ENCODE peak calls at places on chromosome 14, in five cellular contexts. One of them, this sample, is unnamed. For H3K27me3 and H3K36me3, the result is how much of the 10 kb centered on the place peaks cover.

GRCh38 chr14:94998702-94999101 is 158.6 kb downstream of the DICER1 start:
- DNase-seq in adipocyte: no peak
- DNase-seq in IMR-90: no peak
- DNase-seq in sigmoid colon: no peak
- DNase-seq in H1: no peak
- DNase-seq in this sample: peak

GRCh38 chr14:71555654-71556559 is 376.3 kb upstream of the RGS6 start:
- DNase-seq in adipocyte: no peak
- DNase-seq in H1: no peak
- DNase-seq in IMR-90: peak
- DNase-seq in sigmoid colon: no peak
- DNase-seq in this sample: no peak

GRCh38 chr14:67413806-67414769 is 2.1 kb upstream of the PLEK2 start:
- DNase-seq in adipocyte: peak
- DNase-seq in sigmoid colon: peak
- DNase-seq in IMR-90: peak
- DNase-seq in H1: no peak
- DNase-seq in this sample: no peak

GRCh38 chr14:99603471-99603933 is 505 bp downstream of the CCDC85C start:
- DNase-seq in adipocyte: peak
- DNase-seq in sigmoid colon: no peak
- DNase-seq in IMR-90: peak
- DNase-seq in H1: peak
- DNase-seq in this sample: peak

GRCh38 chr14:55399912-55400311 is 11.7 kb downstream of the ATG14 start:
- DNase-seq in IMR-90: peak
- DNase-seq in adipocyte: no peak
- DNase-seq in H1: no peak
- DNase-seq in sigmoid colon: no peak
- DNase-seq in this sample: no peak

GRCh38 chr14:29227631-29228030 is 461.0 kb downstream of the FOXG1 start:
- DNase-seq in sigmoid colon: no peak
- DNase-seq in H1: no peak
- DNase-seq in IMR-90: peak
- DNase-seq in adipocyte: peak
- DNase-seq in this sample: no peak

GRCh38 chr14:102819176-102819628 is 42.0 kb downstream of the TRAF3 start:
- DNase-seq in adipocyte: no peak
- DNase-seq in IMR-90: no peak
- DNase-seq in H1: no peak
- DNase-seq in sigmoid colon: no peak
- DNase-seq in this sample: no peak

GRCh38 chr14:46574236-46574970 is 77.2 kb downstream of the RPL10L start:
- DNase-seq in adipocyte: no peak
- DNase-seq in sigmoid colon: no peak
- DNase-seq in H1: no peak
- DNase-seq in IMR-90: no peak
- DNase-seq in this sample: no peak

GRCh38 chr14:64632056-64632455 is 72.2 kb upstream of the PLEKHG3 start:
- DNase-seq in adipocyte: no peak
- DNase-seq in sigmoid colon: peak
- DNase-seq in H1: no peak
- DNase-seq in IMR-90: no peak
- DNase-seq in this sample: no peak

GRCh38 chr14:70955543-70956480 is 48.6 kb downstream of the PCNX1 start:
- DNase-seq in adipocyte: peak
- DNase-seq in H1: no peak
- DNase-seq in IMR-90: peak
- DNase-seq in sigmoid colon: no peak
- DNase-seq in this sample: no peak

GRCh38 chr14:64520699-64521098 is 16.1 kb downstream of the ZBTB1 start:
- DNase-seq in sigmoid colon: no peak
- DNase-seq in IMR-90: no peak
- DNase-seq in adipocyte: no peak
- DNase-seq in H1: no peak
- DNase-seq in this sample: no peak

GRCh38 chr14:70995671-70996070 is 88.4 kb downstream of the PCNX1 start:
- DNase-seq in IMR-90: peak
- DNase-seq in adipocyte: no peak
- DNase-seq in sigmoid colon: no peak
- DNase-seq in H1: no peak
- DNase-seq in this sample: peak

GRCh38 chr14:104343690-104344640 is 205.6 kb downstream of the KIF26A start:
- DNase-seq in adipocyte: no peak
- DNase-seq in IMR-90: no peak
- DNase-seq in sigmoid colon: peak
- DNase-seq in H1: peak
- DNase-seq in this sample: peak

GRCh38 chr14:25756880-25757279 is 706.9 kb upstream of the STXBP6 start:
- DNase-seq in IMR-90: no peak
- DNase-seq in adipocyte: no peak
- DNase-seq in H1: no peak
- DNase-seq in sigmoid colon: no peak
- DNase-seq in this sample: peak

GRCh38 chr14:97164014-97164413 is 366.8 kb downstream of the VRK1 start:
- DNase-seq in sigmoid colon: no peak
- DNase-seq in H1: no peak
- DNase-seq in IMR-90: no peak
- DNase-seq in adipocyte: no peak
- DNase-seq in this sample: no peak

GRCh38 chr14:79467837-79468236 is 743.5 kb downstream of the DIO2 start:
- DNase-seq in H1: no peak
- DNase-seq in adipocyte: no peak
- DNase-seq in IMR-90: no peak
- DNase-seq in sigmoid colon: no peak
- DNase-seq in this sample: no peak

GRCh38 chr14:79424462-79424861 is 786.8 kb downstream of the DIO2 start:
- DNase-seq in IMR-90: peak
- DNase-seq in H1: no peak
- DNase-seq in sigmoid colon: no peak
- DNase-seq in adipocyte: peak
- DNase-seq in this sample: no peak

GRCh38 chr14:83556065-83556464 is 1973.9 kb upstream of the FLRT2 start:
- DNase-seq in adipocyte: peak
- DNase-seq in H1: no peak
- DNase-seq in sigmoid colon: no peak
- DNase-seq in IMR-90: peak
- DNase-seq in this sample: no peak

GRCh38 chr14:92680781-92681650 is 67.4 kb downstream of the LGMN start:
- DNase-seq in H1: peak
- DNase-seq in IMR-90: peak
- DNase-seq in adipocyte: peak
- DNase-seq in sigmoid colon: peak
- DNase-seq in this sample: peak

GRCh38 chr14:24407608-24408325 is 9.0 kb downstream of the NYNRIN start:
- DNase-seq in sigmoid colon: peak
- DNase-seq in IMR-90: no peak
- DNase-seq in H1: no peak
- DNase-seq in adipocyte: no peak
- DNase-seq in this sample: peak

GRCh38 chr14:36028218-36028617 is 148.3 kb downstream of the PTCSC3 start:
- DNase-seq in H1: no peak
- DNase-seq in adipocyte: no peak
- DNase-seq in IMR-90: no peak
- DNase-seq in sigmoid colon: no peak
- DNase-seq in this sample: peak

GRCh38 chr14:96581026-96581425 is 78.8 kb downstream of the PAPOLA start:
- DNase-seq in H1: no peak
- DNase-seq in adipocyte: no peak
- DNase-seq in IMR-90: no peak
- DNase-seq in sigmoid colon: no peak
- DNase-seq in this sample: no peak

GRCh38 chr14:77580964-77581505 is 35.4 kb downstream of the SPTLC2 start:
- DNase-seq in H1: no peak
- DNase-seq in adipocyte: peak
- DNase-seq in IMR-90: peak
- DNase-seq in sigmoid colon: no peak
- DNase-seq in this sample: no peak

GRCh38 chr14:103712633-103713247 is 2.5 kb downstream of the XRCC3 start:
- DNase-seq in adipocyte: no peak
- DNase-seq in IMR-90: no peak
- DNase-seq in H1: no peak
- DNase-seq in sigmoid colon: no peak
- DNase-seq in this sample: no peak

GRCh38 chr14:100065942-100066574 is 836 bp downstream of the EVL start:
- DNase-seq in IMR-90: no peak
- DNase-seq in adipocyte: no peak
- DNase-seq in sigmoid colon: no peak
- DNase-seq in H1: no peak
- DNase-seq in this sample: no peak

GRCh38 chr14:60381909-60382308 is 104.0 kb downstream of the C14orf39 start:
- DNase-seq in adipocyte: no peak
- DNase-seq in IMR-90: no peak
- DNase-seq in sigmoid colon: no peak
- DNase-seq in H1: no peak
- DNase-seq in this sample: no peak

GRCh38 chr14:56087824-56088571 is 30.2 kb upstream of the PELI2 start:
- DNase-seq in H1: no peak
- DNase-seq in adipocyte: no peak
- DNase-seq in sigmoid colon: peak
- DNase-seq in IMR-90: no peak
- DNase-seq in this sample: no peak

GRCh38 chr14:35292770-35293561 is 784 bp downstream of the PSMA6 start:
- DNase-seq in H1: no peak
- DNase-seq in IMR-90: peak
- DNase-seq in adipocyte: no peak
- DNase-seq in sigmoid colon: no peak
- DNase-seq in this sample: no peak

GRCh38 chr14:26199599-26200370 is 398.0 kb downstream of the NOVA1 start:
- DNase-seq in sigmoid colon: no peak
- DNase-seq in adipocyte: no peak
- DNase-seq in IMR-90: no peak
- DNase-seq in H1: no peak
- DNase-seq in this sample: no peak

GRCh38 chr14:31154956-31155355 is 52.6 kb downstream of the HECTD1 start:
- DNase-seq in IMR-90: no peak
- DNase-seq in sigmoid colon: no peak
- DNase-seq in H1: no peak
- DNase-seq in adipocyte: peak
- DNase-seq in this sample: no peak

DNA sequence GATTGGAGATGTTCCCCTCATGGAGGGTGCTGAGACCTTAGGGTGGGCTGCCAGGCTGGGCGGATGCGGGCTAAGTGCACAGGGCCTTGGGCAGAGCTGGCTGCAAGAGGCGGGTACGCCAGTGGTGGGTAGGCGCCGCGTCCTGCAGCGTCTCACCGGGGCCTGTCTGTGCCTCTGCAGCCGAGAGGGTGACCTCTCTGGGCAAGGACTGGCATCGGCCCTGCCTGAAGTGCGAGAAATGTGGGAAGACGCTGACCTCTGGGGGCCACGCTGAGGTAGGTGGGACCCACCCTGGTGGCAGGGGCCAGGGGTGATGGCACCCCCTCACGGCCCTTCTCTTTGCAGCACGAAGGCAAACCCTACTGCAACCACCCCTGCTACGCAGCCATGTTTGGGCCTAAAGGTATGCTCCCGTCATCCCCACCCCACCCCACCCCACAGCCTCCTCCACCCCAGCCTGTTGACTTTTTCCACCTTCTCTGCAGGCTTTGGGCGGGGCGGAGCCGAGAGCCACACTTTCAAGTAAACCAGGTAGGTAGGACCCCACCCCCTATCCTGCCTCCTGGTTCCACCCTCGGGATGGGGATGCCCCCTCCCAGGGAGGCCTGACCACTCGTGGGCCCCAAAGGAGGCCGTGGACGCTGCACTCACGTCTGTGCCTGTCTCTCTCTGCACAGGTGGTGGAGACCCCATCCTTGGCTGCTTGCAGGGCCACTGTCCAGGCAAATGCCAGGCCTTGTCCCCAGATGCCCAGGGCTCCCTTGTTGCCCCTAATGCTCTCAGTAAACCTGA is 1.5 kb downstream of the CRIP1 start:
- DNase-seq in adipocyte: no peak
- DNase-seq in sigmoid colon: no peak
- DNase-seq in H1: no peak
- DNase-seq in IMR-90: no peak
- DNase-seq in this sample: no peak
- H3K4me3 ChIP-seq in adipocyte: no peak
- H3K4me3 ChIP-seq in sigmoid colon: peak
- H3K4me3 ChIP-seq in H1: no peak
- H3K4me3 ChIP-seq in IMR-90: no peak
- H3K4me3 ChIP-seq in this sample: no peak

GRCh38 chr14:69485261-69485660 is 733 bp downstream of the PLEKHD1 start:
- DNase-seq in sigmoid colon: no peak
- DNase-seq in adipocyte: no peak
- DNase-seq in H1: no peak
- DNase-seq in IMR-90: no peak
- DNase-seq in this sample: no peak

GRCh38 chr14:69484444-69485113 is at the start of gene PLEKHD1:
- DNase-seq in adipocyte: no peak
- DNase-seq in IMR-90: no peak
- DNase-seq in H1: peak
- DNase-seq in sigmoid colon: no peak
- DNase-seq in this sample: peak

GRCh38 chr14:69483765-69484443 is 624 bp upstream of the PLEKHD1 start:
- DNase-seq in sigmoid colon: no peak
- DNase-seq in adipocyte: peak
- DNase-seq in H1: no peak
- DNase-seq in IMR-90: peak
- DNase-seq in this sample: peak

GRCh38 chr14:69487226-69487625 is 2.7 kb downstream of the PLEKHD1 start:
- DNase-seq in sigmoid colon: no peak
- DNase-seq in IMR-90: no peak
- DNase-seq in H1: no peak
- DNase-seq in adipocyte: no peak
- DNase-seq in this sample: no peak

GRCh38 chr14:69485701-69486100 is 1.2 kb downstream of the PLEKHD1 start:
- DNase-seq in IMR-90: no peak
- DNase-seq in sigmoid colon: no peak
- DNase-seq in H1: no peak
- DNase-seq in adipocyte: no peak
- DNase-seq in this sample: no peak
- H3K27me3 ChIP-seq in IMR-90: half or more
- H3K27me3 ChIP-seq in sigmoid colon: under half
- H3K27me3 ChIP-seq in H1: under half
- H3K27me3 ChIP-seq in adipocyte: half or more
- H3K27me3 ChIP-seq in this sample: under half

DNA sequence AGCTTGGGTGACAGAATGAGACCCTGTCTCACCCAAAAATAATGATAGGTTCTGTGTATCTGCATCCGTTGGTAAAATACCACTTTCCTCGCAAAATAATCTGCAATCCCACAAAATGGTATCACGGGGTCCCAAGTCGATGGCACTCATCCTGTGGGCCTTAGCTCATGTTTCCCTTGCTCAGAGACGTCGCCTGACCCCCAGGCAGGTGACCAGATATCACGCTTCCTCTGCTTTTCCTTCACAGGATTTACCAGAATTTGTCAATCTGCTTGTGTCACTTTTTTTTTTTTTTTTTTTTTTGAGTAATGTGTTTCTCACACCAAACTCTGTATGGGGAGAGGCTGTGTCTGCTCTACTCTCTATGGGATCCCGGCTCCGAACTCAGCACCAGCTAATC is 162.6 kb downstream of the PRKCH start:
- DNase-seq in sigmoid colon: no peak
- DNase-seq in H1: no peak
- DNase-seq in IMR-90: no peak
- DNase-seq in adipocyte: no peak
- DNase-seq in this sample: no peak
- H3K36me3 ChIP-seq in sigmoid colon: under half
- H3K36me3 ChIP-seq in H1: under half
- H3K36me3 ChIP-seq in IMR-90: under half
- H3K36me3 ChIP-seq in adipocyte: under half
- H3K36me3 ChIP-seq in this sample: under half

GRCh38 chr14:23068792-23069412 is 11.6 kb upstream of the CDH24 start:
- DNase-seq in sigmoid colon: peak
- DNase-seq in IMR-90: peak
- DNase-seq in adipocyte: peak
- DNase-seq in H1: peak
- DNase-seq in this sample: peak
- H3K4me3 ChIP-seq in sigmoid colon: no peak
- H3K4me3 ChIP-seq in IMR-90: no peak
- H3K4me3 ChIP-seq in adipocyte: peak
- H3K4me3 ChIP-seq in H1: no peak
- H3K4me3 ChIP-seq in this sample: no peak

This sample was measured in H7.